ENCODE peak calls at places on chromosomes 6 and 20, in seven cellular contexts. V is body of pancreas, N is GM06990, E is left ventricle myocardium inferior, B is ovary, C is HCT116, F is fibroblast of villous mesenchyme. U is an unnamed sample.

GRCh38 chr6:40948598-40948997 is 90.4 kb downstream of the UNC5CL start:
- DNase-seq in V (no peak), F (no peak), E (no peak), N (no peak), C (no peak), B (no peak), U (no peak)

GRCh38 chr6:44009425-44010321 is 117.6 kb downstream of the MRPL14 start:
- DNase-seq in N (no peak), F (no peak), E (peak), B (no peak), C (no peak), V (peak), U (no peak)

GRCh38 chr6:90097357-90097756 is 199.3 kb downstream of the BACH2 start:
- DNase-seq in E (no peak), C (no peak), F (no peak), B (no peak), N (no peak), V (no peak), U (no peak)

GRCh38 chr6:56148488-56149190 is 98.7 kb downstream of the COL21A1 start:
- DNase-seq in F (peak), C (no peak), B (no peak), E (no peak), N (no peak), V (no peak), U (no peak)

GRCh38 chr6:45647341-45648138 is 269.8 kb upstream of the SUPT3H start:
- DNase-seq in C (no peak), N (no peak), E (no peak), F (no peak), V (no peak), B (no peak), U (no peak)

GRCh38 chr20:52076164-52076563 is 115.4 kb downstream of the ZFP64 start:
- DNase-seq in F (peak), C (no peak), B (no peak), E (no peak), N (no peak), V (no peak), U (no peak)

GRCh38 chr6:36754582-36755434 is 57.2 kb downstream of the RAB44 start:
- DNase-seq in C (no peak), N (no peak), B (no peak), F (no peak), V (no peak), E (no peak), U (no peak)

GRCh38 chr6:64477311-64477850 is 841.8 kb downstream of the PHF3 start:
- DNase-seq in E (no peak), C (no peak), B (no peak), V (no peak), F (peak), N (no peak), U (no peak)

GRCh38 chr6:134826889-134827737 is 122.8 kb downstream of the ALDH8A1 start:
- DNase-seq in V (peak), N (peak), E (peak), F (peak), B (peak), C (no peak), U (no peak)

GRCh38 chr6:105291525-105291924 is 111.4 kb downstream of the PREP start:
- DNase-seq in B (no peak), C (no peak), N (no peak), V (no peak), F (no peak), E (no peak), U (no peak)

GRCh38 chr20:56463428-56463827 is 5.0 kb upstream of the RTF2 start:
- DNase-seq in C (no peak), N (no peak), F (no peak), B (no peak), V (no peak), E (no peak), U (no peak)

GRCh38 chr20:59018817-59019216 is 412 bp upstream of the TUBB1 start:
- DNase-seq in N (no peak), C (no peak), V (no peak), B (no peak), E (no peak), F (no peak), U (no peak)

GRCh38 chr20:62236200-62236599 is 2.1 kb upstream of the OSBPL2 start:
- DNase-seq in E (no peak), V (no peak), B (no peak), F (no peak), C (no peak), N (no peak), U (no peak)

GRCh38 chr6:139905404-139906052 is 531.1 kb upstream of the CITED2 start:
- DNase-seq in N (no peak), C (no peak), V (no peak), B (no peak), E (no peak), F (peak), U (no peak)

GRCh38 chr20:63473555-63474449 is 1.3 kb upstream of the KCNQ2 start:
- DNase-seq in C (no peak), N (no peak), E (no peak), B (no peak), V (no peak), F (no peak), U (no peak)

GRCh38 chr20:63471719-63472158 is 716 bp downstream of the KCNQ2 start:
- DNase-seq in V (no peak), F (no peak), C (no peak), B (no peak), E (no peak), N (no peak), U (no peak)

GRCh38 chr20:63472862-63473390 is 471 bp upstream of the KCNQ2 start:
- DNase-seq in E (no peak), F (no peak), V (no peak), N (no peak), C (no peak), B (no peak), U (no peak)

GRCh38 chr20:63471002-63471718 is 1.3 kb downstream of the KCNQ2 start:
- DNase-seq in V (no peak), E (no peak), C (no peak), F (no peak), N (no peak), B (no peak), U (no peak)

GRCh38 chr20:63472159-63472811 is at the start of gene KCNQ2:
- DNase-seq in V (no peak), C (peak), F (no peak), B (no peak), N (no peak), E (no peak), U (no peak)
- TF ChIP-seq CTCF in V (no peak), C (no peak), F (no peak), B (no peak), N (no peak), E (no peak), U (no peak)

DNA sequence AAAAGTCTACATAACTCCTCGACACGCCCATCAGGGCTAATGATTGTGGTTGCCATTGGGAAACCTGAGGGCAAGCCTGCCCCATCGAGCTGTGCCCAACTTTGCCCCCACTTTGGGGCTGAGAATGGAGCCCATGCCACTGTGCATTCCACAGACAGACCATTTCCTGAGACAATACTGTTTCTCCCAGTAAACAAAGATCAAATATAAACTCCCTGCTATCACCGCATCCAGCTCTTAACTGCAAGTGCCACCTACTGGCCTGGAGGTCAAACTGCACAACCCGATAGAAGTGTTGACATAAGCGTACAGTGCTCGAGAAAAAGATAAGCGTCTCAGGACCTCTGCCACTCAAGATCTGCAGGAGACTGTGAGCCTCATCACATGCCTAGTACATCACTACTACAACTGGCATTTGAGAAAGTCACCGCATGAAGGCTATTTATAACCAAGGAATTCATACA is 4.7 kb upstream of the DEFB126 start:
- DNase-seq in B (no peak), C (peak), V (no peak), E (no peak), F (no peak), N (peak), U (no peak)
- TF ChIP-seq CTCF in B (no peak), C (peak), V (no peak), E (peak), F (peak), N (peak), U (no peak)

GRCh38 chr6:79525272-79526100 is 11.7 kb downstream of the LCA5 start:
- DNase-seq in B (peak), E (no peak), F (peak), V (peak), N (no peak), C (no peak), U (no peak)
- TF ChIP-seq CTCF in B (no peak), E (no peak), F (no peak), V (no peak), N (no peak), C (no peak), U (no peak)

DNA sequence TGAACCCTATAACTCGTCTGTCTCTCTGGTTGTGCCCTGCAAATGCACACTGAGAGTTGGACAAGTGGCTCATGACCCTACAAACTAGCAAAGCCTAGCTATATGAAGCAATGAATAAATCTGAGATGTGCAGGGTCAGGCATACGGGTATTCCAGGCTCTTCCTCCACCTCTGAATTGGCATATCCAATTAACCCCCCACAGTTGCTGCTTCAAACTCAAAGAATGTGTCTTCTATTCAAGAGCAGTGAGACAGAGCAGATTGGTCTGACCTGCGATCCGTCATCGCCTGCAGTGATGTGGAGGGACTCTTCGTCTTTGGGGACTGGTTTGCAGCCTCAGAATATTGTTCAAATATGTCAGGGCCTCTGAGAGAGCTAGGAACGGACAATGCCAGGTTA is 59.8 kb downstream of the LAMP5 start:
- DNase-seq in V (no peak), F (no peak), N (no peak), C (no peak), B (no peak), E (no peak), U (no peak)
- TF ChIP-seq CTCF in V (no peak), F (no peak), N (no peak), C (no peak), B (no peak), E (no peak), U (no peak)

U was measured in colonic mucosa.